ENCODE peak calls at places on chromosome 17, in seven cellular contexts. B is adrenal gland, J is stomach, K is heart right ventricle, D is GM12878, E is cardiac muscle cell, S is tibial nerve. N is an unnamed sample.

GRCh38 chr17:7439462-7440112 is at the start of gene FGF11:
- DNase-seq in E (no peak), B (no peak), K (no peak), S (no peak), D (no peak), J (no peak), N (no peak)

GRCh38 chr17:42027961-42028790 is 8.3 kb downstream of the NKIRAS2 start:
- DNase-seq in B (no peak), D (no peak), S (no peak), E (no peak), K (no peak), J (peak; percentile 54), N (no peak)

GRCh38 chr17:46194393-46195216 is 1.4 kb upstream of the KANSL1 start:
- DNase-seq in B (no peak), S (no peak), E (peak; percentile 72), K (no peak), D (peak; percentile 89), J (no peak), N (no peak)

GRCh38 chr17:61699032-61699431 is 108.0 kb upstream of the NACA2 start:
- DNase-seq in S (no peak), B (no peak), K (no peak), D (no peak), J (no peak), E (no peak), N (no peak)

GRCh38 chr17:44065668-44066203 is 735 bp downstream of the LSM12 start:
- DNase-seq in J (no peak), D (no peak), S (no peak), E (no peak), B (no peak), K (no peak), N (no peak)

GRCh38 chr17:19013226-19013625 is 8.7 kb upstream of the FAM83G start:
- DNase-seq in E (no peak), J (no peak), K (no peak), S (no peak), D (no peak), B (no peak), N (no peak)

GRCh38 chr17:46764709-46765401 is 53.6 kb downstream of the WNT3 start:
- DNase-seq in S (no peak), J (peak; percentile 72), D (no peak), B (peak; percentile 77), E (peak; percentile 91), K (peak; percentile 76), N (no peak)

GRCh38 chr17:27038676-27039075 is 255.2 kb upstream of the WSB1 start:
- DNase-seq in J (no peak), K (no peak), B (no peak), E (no peak), D (no peak), S (no peak), N (no peak)

GRCh38 chr17:47969975-47970724 is 763 bp upstream of the CDK5RAP3 start:
- DNase-seq in E (no peak), J (no peak), D (no peak), B (no peak), K (no peak), S (no peak), N (no peak)

GRCh38 chr17:47966079-47966519 is 4.8 kb upstream of the CDK5RAP3 start:
- DNase-seq in S (no peak), D (no peak), E (no peak), B (no peak), K (no peak), J (no peak), N (no peak)

GRCh38 chr17:47968836-47969235 is 2.1 kb upstream of the CDK5RAP3 start:
- DNase-seq in S (no peak), B (no peak), D (no peak), K (no peak), J (no peak), E (no peak), N (no peak)

GRCh38 chr17:47970725-47971511 is at the start of gene CDK5RAP3:
- DNase-seq in K (peak; percentile 100), D (peak; percentile 97), S (peak; percentile 100), B (peak; percentile 100), E (peak; percentile 100), J (peak; percentile 100), N (peak; percentile 99)

DNA sequence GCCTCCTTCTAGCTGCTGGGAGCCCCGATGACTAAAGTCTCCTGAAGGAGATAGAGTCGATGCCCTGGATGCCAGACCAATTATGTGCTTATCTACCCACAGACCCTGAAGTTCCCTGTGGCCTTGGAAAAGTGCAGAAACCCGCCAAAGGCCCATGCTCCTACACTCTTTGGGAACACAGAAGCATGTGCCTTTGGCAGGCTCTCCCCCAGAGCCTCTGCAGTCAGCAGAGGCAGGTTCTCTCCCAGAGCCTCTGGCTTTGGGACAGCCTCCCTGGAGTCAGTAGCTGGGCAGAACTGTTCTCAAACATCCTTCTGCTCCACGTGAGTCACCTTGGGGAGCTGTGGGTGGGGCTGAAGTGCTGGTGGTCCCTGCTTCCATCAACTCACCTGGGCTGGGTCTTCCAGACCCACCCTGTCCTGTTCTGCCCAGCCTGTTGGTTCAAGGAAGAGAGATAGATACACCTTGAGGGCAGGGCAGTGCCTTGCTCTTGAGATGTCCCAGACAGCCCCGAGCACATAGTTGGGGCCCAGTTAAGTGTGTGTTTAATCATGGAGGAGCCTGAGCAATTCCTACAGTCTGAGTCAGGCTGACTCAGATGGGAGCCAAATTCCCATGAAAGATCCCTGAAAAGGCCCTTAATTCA is 3.2 kb upstream of the CDK5RAP3 start:
- DNase-seq in K (no peak), B (no peak), J (peak; percentile 58), D (no peak), E (peak; percentile 70), S (no peak), N (no peak)
- H3K27ac ChIP-seq in K (no peak overlapping the region), B (peak overlapping the region; percentile 32), J (peak overlapping the region; percentile 81), D (no peak overlapping the region), E (no peak overlapping the region), S (peak overlapping the region; percentile 4), N (no peak overlapping the region)

DNA sequence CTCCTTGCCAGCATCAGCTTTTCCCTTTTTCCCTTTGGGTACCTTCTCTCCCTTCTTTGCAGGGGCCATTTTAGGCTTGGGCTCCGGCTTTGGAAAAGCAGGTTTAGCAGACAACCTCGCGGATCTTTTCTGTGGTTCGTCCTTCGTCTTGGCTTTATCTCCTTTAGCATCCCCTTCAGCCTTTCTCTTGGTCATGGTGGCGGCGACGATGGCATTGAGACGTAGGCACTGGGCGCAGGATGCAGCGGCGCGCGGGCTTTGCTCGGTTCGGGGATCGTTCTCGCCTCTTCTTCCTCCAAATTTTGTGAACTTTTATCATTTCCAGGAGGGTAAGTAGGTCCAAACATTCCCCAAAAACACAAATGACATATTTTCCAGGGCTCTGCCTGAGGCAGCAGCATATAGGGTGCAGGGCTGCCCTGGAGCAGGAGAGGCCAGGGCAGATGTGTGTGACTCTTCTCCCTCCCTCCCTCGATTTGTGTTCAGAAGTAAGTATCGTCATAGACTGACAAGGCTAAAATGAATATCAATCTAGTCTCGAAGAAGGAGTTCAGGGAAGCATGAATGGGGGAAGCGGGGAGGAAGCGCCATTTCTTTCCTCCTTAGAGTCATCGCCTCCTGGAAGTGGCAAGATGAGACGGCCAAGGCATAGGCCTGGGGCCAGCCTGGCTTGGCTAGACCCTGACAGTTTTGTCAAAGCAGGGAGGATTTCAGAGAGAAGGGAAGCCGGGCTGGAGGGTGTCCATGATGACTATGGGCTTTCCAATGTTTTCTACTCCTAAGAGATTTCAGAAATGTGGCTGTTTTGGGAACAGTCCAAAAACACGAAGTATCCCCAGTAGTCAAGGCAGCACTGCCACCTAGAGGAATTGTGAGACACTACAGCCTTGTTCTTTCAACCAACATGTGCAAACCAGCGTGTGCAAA is 13.2 kb downstream of the CHCT1 start:
- DNase-seq in D (peak; percentile 31), K (peak; percentile 48), J (peak; percentile 69), S (peak; percentile 60), E (peak; percentile 94), B (peak; percentile 91), N (peak; percentile 80)
- H3K4me3 ChIP-seq in D (no peak overlapping the region), K (no peak overlapping the region), J (no peak overlapping the region), S (no peak overlapping the region), E (no peak overlapping the region), B (no peak overlapping the region), N (peak overlapping the region; percentile 12)

GRCh38 chr17:20999044-20999573 is 43.7 kb downstream of the USP22 start:
- DNase-seq in E (peak; percentile 56), B (peak; percentile 89), S (no peak), D (no peak), K (no peak), J (no peak), N (no peak)

GRCh38 chr17:20995873-20996723 is 46.7 kb downstream of the USP22 start:
- DNase-seq in E (no peak), J (no peak), D (no peak), S (no peak), K (no peak), B (peak; percentile 47), N (no peak)

GRCh38 chr17:20998571-20999043 is 44.2 kb downstream of the USP22 start:
- DNase-seq in D (no peak), E (no peak), J (no peak), S (no peak), B (no peak), K (no peak), N (no peak)

GRCh38 chr17:20996724-20997615 is 45.8 kb downstream of the USP22 start:
- DNase-seq in D (no peak), E (no peak), K (no peak), B (peak; percentile 43), S (no peak), J (no peak), N (no peak)

DNA sequence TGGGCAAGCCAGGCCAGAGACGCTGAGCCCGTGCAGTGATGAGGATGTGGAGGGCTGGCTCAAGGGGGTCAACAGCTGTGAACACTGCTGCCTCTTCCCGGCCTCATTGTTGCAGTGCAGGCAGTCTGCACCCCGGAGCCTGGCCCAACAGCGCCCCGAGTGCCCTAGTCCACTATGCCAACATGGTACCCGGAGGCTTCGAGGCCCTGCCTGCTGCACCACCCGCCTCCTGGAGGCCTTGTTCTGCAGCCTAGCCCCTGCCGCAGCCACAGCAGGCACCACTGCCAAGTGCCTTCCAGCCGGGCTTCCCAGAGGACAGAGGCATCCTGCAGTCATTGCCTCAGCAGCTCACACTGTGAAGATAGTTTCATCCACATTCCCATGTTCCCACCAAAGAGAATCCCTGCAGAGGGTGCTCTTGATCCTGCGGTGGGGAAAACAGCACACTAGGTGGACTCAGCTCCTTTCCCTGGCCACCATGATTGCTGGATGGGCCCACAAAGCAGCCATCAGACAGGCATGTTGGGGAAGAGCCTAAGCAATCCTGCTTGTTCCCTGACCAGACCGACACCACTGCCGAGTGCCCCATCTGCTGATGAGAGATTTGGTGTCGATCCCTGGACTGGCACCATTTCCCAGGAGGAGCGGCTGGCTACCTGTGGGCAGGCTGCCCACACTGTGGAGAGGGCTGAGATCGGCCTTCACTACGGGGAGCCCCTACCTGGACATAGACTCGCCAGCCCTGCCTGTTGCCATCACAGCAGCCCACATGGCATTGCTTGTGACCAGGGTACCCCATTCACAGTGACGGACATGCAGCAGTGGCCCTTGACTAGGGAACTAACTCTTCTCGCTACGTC is 44.9 kb downstream of the USP22 start:
- DNase-seq in B (peak; percentile 57), E (no peak), J (no peak), D (no peak), K (no peak), S (no peak), N (no peak)
- TF ChIP-seq CTCF in B (no peak), E (no peak), J (no peak), D (no peak), K (no peak), S (no peak), N (no peak)

DNA sequence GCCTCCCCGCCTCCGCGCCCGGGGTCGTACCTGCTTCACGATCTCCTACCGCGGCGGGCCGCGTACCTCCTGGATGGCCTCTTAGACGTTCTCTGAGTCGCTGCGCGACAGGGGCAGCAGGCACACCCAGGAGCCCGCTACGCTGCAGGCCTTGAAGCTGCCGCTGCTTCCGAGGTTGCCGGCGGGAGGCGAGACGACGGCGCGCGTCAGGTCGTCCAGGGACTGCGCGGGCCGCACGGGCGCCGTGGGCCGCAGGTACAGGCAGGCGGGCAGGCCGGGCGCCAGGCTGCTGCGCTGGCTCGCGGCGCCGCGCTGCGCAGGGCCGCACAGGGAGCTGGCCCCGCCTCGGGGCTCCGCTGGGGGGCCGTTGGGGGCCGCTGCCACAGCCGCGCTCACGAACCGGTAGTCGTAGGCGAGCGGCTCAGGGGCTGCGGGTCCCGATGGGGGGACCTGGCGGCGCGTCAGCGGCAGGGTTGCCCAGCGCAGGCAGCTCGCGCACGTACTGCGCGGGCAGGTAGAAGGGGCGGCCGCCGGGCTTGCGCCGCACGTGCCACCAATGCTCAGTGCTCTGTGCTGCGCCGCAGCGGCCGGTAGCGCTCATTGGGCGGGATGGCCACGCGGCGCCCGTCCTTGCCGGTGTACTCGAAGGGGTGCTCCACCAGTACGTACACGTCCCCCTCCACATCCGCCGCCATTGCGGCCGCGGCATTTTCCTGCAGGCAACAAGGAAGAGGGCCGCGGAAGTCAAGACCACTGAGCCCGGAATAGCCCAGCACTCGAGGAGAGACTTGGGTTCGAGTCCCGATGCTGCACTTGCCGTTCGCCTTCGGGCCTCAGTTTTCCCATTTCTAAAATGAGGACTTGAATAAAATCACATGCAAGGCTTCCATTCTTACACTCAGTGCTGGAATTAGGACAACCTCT is 116.5 kb upstream of the SMURF2 start:
- DNase-seq in K (no peak), J (peak; percentile 45), S (no peak), B (peak; percentile 77), E (peak; percentile 24), D (no peak), N (no peak)
- H3K27ac ChIP-seq in K (no peak overlapping the region), J (peak overlapping the region; percentile 65), S (peak overlapping the region; percentile 13), B (peak overlapping the region; percentile 48), E (no peak overlapping the region), D (no peak overlapping the region), N (peak overlapping the region; percentile 29)